ENCODE peak calls at places on chromosomes 4 and X, in five cellular contexts. One of them, this sample, is unnamed.

GRCh38 chr4:166941629-166942028 is 292.7 kb downstream of the SPOCK3 start:
- DNase-seq in OCI-LY7: no peak
- DNase-seq in testis: no peak
- DNase-seq in hepatocyte: no peak
- DNase-seq in HepG2: no peak
- DNase-seq in this sample: no peak

GRCh38 chr4:90226734-90227133 is 99.5 kb downstream of the CCSER1 start:
- DNase-seq in OCI-LY7: no peak
- DNase-seq in testis: no peak
- DNase-seq in hepatocyte: no peak
- DNase-seq in HepG2: no peak
- DNase-seq in this sample: no peak

GRCh38 chr4:1334579-1334895 is 12.5 kb upstream of the UVSSA start:
- DNase-seq in OCI-LY7: no peak
- DNase-seq in testis: no peak
- DNase-seq in hepatocyte: no peak
- DNase-seq in HepG2: no peak
- DNase-seq in this sample: no peak

GRCh38 chr4:153501578-153501977 is 35.4 kb downstream of the TMEM131L start:
- DNase-seq in OCI-LY7: no peak
- DNase-seq in testis: no peak
- DNase-seq in hepatocyte: no peak
- DNase-seq in HepG2: no peak
- DNase-seq in this sample: no peak

GRCh38 chr4:127997534-127998388 is 32.6 kb downstream of the ABHD18 start:
- DNase-seq in OCI-LY7: peak
- DNase-seq in testis: no peak
- DNase-seq in hepatocyte: no peak
- DNase-seq in HepG2: no peak
- DNase-seq in this sample: peak

GRCh38 chr4:146488495-146489174 is 33.1 kb downstream of the SLC10A7 start:
- DNase-seq in OCI-LY7: no peak
- DNase-seq in testis: no peak
- DNase-seq in hepatocyte: no peak
- DNase-seq in HepG2: no peak
- DNase-seq in this sample: no peak

GRCh38 chr4:146439999-146440398 is 81.7 kb downstream of the SLC10A7 start:
- DNase-seq in OCI-LY7: no peak
- DNase-seq in testis: no peak
- DNase-seq in hepatocyte: no peak
- DNase-seq in HepG2: no peak
- DNase-seq in this sample: no peak

GRCh38 chrX:31126205-31126604 is 54.4 kb upstream of the FTHL17 start:
- DNase-seq in OCI-LY7: no peak
- DNase-seq in testis: no peak
- DNase-seq in hepatocyte: no peak
- DNase-seq in HepG2: no peak
- DNase-seq in this sample: peak

GRCh38 chrX:140432328-140433025 is 72.4 kb downstream of the SOX3 start:
- DNase-seq in OCI-LY7: no peak
- DNase-seq in testis: peak
- DNase-seq in hepatocyte: peak
- DNase-seq in HepG2: no peak
- DNase-seq in this sample: peak

GRCh38 chr4:168319486-168320019 is 1.0 kb upstream of the DDX60 start:
- DNase-seq in OCI-LY7: no peak
- DNase-seq in testis: no peak
- DNase-seq in hepatocyte: no peak
- DNase-seq in HepG2: no peak
- DNase-seq in this sample: no peak

GRCh38 chrX:57821703-57822375 is 88.4 kb downstream of the ZXDA start:
- DNase-seq in OCI-LY7: peak
- DNase-seq in testis: peak
- DNase-seq in hepatocyte: no peak
- DNase-seq in HepG2: peak
- DNase-seq in this sample: peak

GRCh38 chr4:6782147-6782845 is at the start of gene KIAA0232:
- DNase-seq in OCI-LY7: peak
- DNase-seq in testis: peak
- DNase-seq in hepatocyte: peak
- DNase-seq in HepG2: peak
- DNase-seq in this sample: peak

GRCh38 chr4:6785572-6785925 is 3.0 kb downstream of the KIAA0232 start:
- DNase-seq in OCI-LY7: no peak
- DNase-seq in testis: peak
- DNase-seq in hepatocyte: no peak
- DNase-seq in HepG2: no peak
- DNase-seq in this sample: no peak

GRCh38 chr4:6781561-6781960 is 966 bp upstream of the KIAA0232 start:
- DNase-seq in OCI-LY7: peak
- DNase-seq in testis: no peak
- DNase-seq in hepatocyte: no peak
- DNase-seq in HepG2: no peak
- DNase-seq in this sample: no peak

GRCh38 chr4:6782846-6783110 is 251 bp downstream of the KIAA0232 start:
- DNase-seq in OCI-LY7: no peak
- DNase-seq in testis: no peak
- DNase-seq in hepatocyte: no peak
- DNase-seq in HepG2: no peak
- DNase-seq in this sample: no peak

GRCh38 chr4:6783111-6783981 is 819 bp downstream of the KIAA0232 start:
- DNase-seq in OCI-LY7: peak
- DNase-seq in testis: peak
- DNase-seq in hepatocyte: peak
- DNase-seq in HepG2: peak
- DNase-seq in this sample: peak
- TF ChIP-seq CTCF in OCI-LY7: peak
- TF ChIP-seq CTCF in testis: no peak
- TF ChIP-seq CTCF in hepatocyte: peak
- TF ChIP-seq CTCF in HepG2: peak
- TF ChIP-seq CTCF in this sample: no peak

DNA sequence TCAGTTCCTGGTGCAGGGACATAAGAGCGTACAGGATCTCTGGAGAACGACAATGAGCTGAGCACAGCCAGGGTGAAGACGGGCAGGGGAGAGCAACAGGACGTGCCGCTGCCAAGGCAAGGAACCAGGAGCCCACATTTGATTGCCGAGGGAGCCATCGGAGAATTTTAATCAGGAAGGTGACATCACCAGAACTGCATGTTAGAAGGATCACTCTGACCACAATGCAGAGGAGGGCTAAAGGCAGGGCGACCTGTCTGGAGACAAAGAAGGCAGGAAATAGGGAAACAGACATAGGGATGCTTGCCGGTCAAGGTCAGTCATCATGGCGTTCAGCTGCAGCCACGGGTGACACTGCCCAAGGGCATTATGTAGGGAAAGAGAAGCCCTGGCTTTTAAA is 81.4 kb downstream of the RBM47 start:
- DNase-seq in OCI-LY7: no peak
- DNase-seq in testis: peak
- DNase-seq in hepatocyte: no peak
- DNase-seq in HepG2: no peak
- DNase-seq in this sample: peak
- H3K27ac ChIP-seq in OCI-LY7: no peak
- H3K27ac ChIP-seq in testis: no peak
- H3K27ac ChIP-seq in hepatocyte: peak
- H3K27ac ChIP-seq in HepG2: no peak
- H3K27ac ChIP-seq in this sample: peak

GRCh38 chrX:46572295-46572936 is 1.1 kb upstream of the CHST7 start:
- DNase-seq in OCI-LY7: peak
- DNase-seq in testis: no peak
- DNase-seq in hepatocyte: no peak
- DNase-seq in HepG2: no peak
- DNase-seq in this sample: no peak
- TF ChIP-seq CTCF in OCI-LY7: no peak
- TF ChIP-seq CTCF in testis: no peak
- TF ChIP-seq CTCF in hepatocyte: no peak
- TF ChIP-seq CTCF in HepG2: no peak
- TF ChIP-seq CTCF in this sample: no peak

DNA sequence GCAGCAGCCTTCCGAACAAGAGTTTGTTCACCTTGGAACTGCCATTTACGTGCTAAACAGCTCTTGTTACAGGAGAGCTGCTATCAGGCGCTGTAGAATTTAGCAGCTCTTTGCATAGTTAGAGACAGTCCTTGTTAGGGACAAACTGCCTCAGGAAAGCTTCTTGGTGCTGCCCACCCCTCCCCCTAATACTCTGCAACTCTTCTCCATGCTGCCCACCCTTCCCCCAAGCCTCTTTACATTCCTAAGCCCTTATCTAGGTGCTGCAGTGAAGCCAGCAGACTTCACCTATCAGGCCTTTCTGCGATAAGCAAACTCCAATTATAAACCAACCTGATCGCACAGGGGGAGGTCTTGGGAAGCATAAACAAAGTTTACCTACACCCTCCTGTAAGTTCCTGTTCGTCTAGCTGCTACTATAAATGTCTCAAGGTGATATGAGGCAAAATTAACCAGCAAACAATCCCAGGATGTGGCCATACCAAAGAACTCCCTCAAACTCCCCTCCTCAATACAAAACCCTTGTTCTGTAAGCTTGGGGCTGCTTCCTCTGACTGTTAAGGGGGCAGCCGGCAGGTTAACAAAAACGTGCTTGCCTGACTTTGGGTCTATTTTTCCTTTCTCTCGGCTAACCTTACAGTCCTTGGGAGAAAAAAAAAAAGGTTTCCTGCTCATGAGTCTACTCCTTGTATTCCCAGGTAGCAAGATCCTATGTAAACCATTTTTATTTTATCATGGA is 74.0 kb upstream of the GC start:
- DNase-seq in OCI-LY7: no peak
- DNase-seq in testis: no peak
- DNase-seq in hepatocyte: peak
- DNase-seq in HepG2: no peak
- DNase-seq in this sample: no peak
- H3K27ac ChIP-seq in OCI-LY7: no peak
- H3K27ac ChIP-seq in testis: no peak
- H3K27ac ChIP-seq in hepatocyte: peak
- H3K27ac ChIP-seq in HepG2: no peak
- H3K27ac ChIP-seq in this sample: no peak

GRCh38 chr4:97123573-97123972 is 1019.7 kb downstream of the STPG2 start:
- DNase-seq in OCI-LY7: no peak
- DNase-seq in testis: no peak
- DNase-seq in hepatocyte: no peak
- DNase-seq in HepG2: no peak
- DNase-seq in this sample: no peak

GRCh38 chr4:97116511-97116910 is 1026.8 kb downstream of the STPG2 start:
- DNase-seq in OCI-LY7: no peak
- DNase-seq in testis: no peak
- DNase-seq in hepatocyte: no peak
- DNase-seq in HepG2: no peak
- DNase-seq in this sample: no peak

GRCh38 chr4:97121493-97121892 is 1021.8 kb downstream of the STPG2 start:
- DNase-seq in OCI-LY7: no peak
- DNase-seq in testis: no peak
- DNase-seq in hepatocyte: no peak
- DNase-seq in HepG2: no peak
- DNase-seq in this sample: no peak
- TF ChIP-seq CTCF in OCI-LY7: no peak
- TF ChIP-seq CTCF in testis: no peak
- TF ChIP-seq CTCF in hepatocyte: no peak
- TF ChIP-seq CTCF in HepG2: no peak
- TF ChIP-seq CTCF in this sample: no peak

GRCh38 chrX:22520128-22520828 is 247.6 kb downstream of the CBLL2 start:
- DNase-seq in OCI-LY7: no peak
- DNase-seq in testis: no peak
- DNase-seq in hepatocyte: no peak
- DNase-seq in HepG2: no peak
- DNase-seq in this sample: no peak
- H3K27ac ChIP-seq in OCI-LY7: no peak
- H3K27ac ChIP-seq in testis: no peak
- H3K27ac ChIP-seq in hepatocyte: no peak
- H3K27ac ChIP-seq in HepG2: no peak
- H3K27ac ChIP-seq in this sample: no peak

GRCh38 chr4:140426610-140427103 is 791 bp downstream of the CLGN start:
- DNase-seq in OCI-LY7: peak
- DNase-seq in testis: peak
- DNase-seq in hepatocyte: peak
- DNase-seq in HepG2: peak
- DNase-seq in this sample: no peak
- TF ChIP-seq CTCF in OCI-LY7: peak
- TF ChIP-seq CTCF in testis: no peak
- TF ChIP-seq CTCF in hepatocyte: peak
- TF ChIP-seq CTCF in HepG2: peak
- TF ChIP-seq CTCF in this sample: no peak

GRCh38 chrX:19790829-19791228 is 96.6 kb downstream of the SH3KBP1 start:
- DNase-seq in OCI-LY7: no peak
- DNase-seq in testis: no peak
- DNase-seq in hepatocyte: no peak
- DNase-seq in HepG2: no peak
- DNase-seq in this sample: no peak
- H3K27ac ChIP-seq in OCI-LY7: no peak
- H3K27ac ChIP-seq in testis: no peak
- H3K27ac ChIP-seq in hepatocyte: no peak
- H3K27ac ChIP-seq in HepG2: no peak
- H3K27ac ChIP-seq in this sample: no peak

DNA sequence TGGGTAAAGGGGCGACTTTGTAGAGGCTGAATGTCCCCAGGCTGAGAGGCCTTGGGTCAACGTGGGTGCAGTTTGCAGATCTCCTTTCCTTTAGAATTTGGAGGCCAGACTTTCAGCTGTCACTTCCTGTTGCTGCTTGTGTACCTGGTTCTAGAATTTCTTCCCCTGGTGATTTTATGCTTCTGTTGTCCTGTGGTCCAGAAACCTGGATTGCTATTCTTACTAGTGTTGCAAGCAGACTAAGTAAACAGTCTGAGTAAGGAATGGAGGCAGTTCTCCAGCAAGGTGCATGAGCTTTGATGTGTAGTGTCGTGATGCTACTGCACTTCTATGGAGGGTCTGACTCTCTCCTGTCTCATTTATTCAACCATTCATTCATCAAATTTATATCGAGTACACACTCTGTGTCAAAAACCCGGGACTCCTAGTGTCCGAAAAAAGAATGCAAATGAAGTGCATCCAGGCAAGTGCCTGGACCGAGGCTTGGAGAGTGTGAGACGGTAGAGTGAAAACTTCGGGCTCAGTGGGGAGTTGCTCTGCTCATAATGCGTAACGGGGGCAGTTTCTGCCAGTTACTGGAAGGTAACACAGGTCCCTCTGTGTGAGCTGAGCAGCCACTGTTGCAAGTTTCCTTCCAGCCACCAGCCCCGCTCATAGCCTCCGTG is 83.3 kb downstream of the SORCS2 start:
- DNase-seq in OCI-LY7: no peak
- DNase-seq in testis: no peak
- DNase-seq in hepatocyte: no peak
- DNase-seq in HepG2: no peak
- DNase-seq in this sample: no peak
- TF ChIP-seq CTCF in OCI-LY7: no peak
- TF ChIP-seq CTCF in testis: no peak
- TF ChIP-seq CTCF in hepatocyte: no peak
- TF ChIP-seq CTCF in HepG2: no peak
- TF ChIP-seq CTCF in this sample: no peak